ENCODE peak calls at places on chromosomes 7 and 10, in four cellular contexts. One of them, this sample, is unnamed.

GRCh38 chr7:157490465-157490912 is 153.7 kb downstream of the DNAJB6 start:
- DNase-seq in lung: no peak
- DNase-seq in fibroblast of the aortic adventitia: no peak
- DNase-seq in heart right ventricle: no peak
- DNase-seq in this sample: no peak

GRCh38 chr7:126659124-126659523 is 593.6 kb downstream of the GRM8 start:
- DNase-seq in fibroblast of the aortic adventitia: no peak
- DNase-seq in heart right ventricle: no peak
- DNase-seq in lung: no peak
- DNase-seq in this sample: no peak

GRCh38 chr10:21638681-21639080 is 104.6 kb downstream of the MLLT10 start:
- DNase-seq in heart right ventricle: no peak
- DNase-seq in lung: no peak
- DNase-seq in fibroblast of the aortic adventitia: no peak
- DNase-seq in this sample: no peak

GRCh38 chr10:95864906-95865813 is 42.6 kb upstream of the CC2D2B start:
- DNase-seq in lung: peak
- DNase-seq in heart right ventricle: no peak
- DNase-seq in fibroblast of the aortic adventitia: peak
- DNase-seq in this sample: peak

GRCh38 chr7:117325836-117326235 is 3.0 kb upstream of the WNT2 start:
- DNase-seq in fibroblast of the aortic adventitia: peak
- DNase-seq in heart right ventricle: no peak
- DNase-seq in lung: no peak
- DNase-seq in this sample: no peak

GRCh38 chr7:141534757-141535737 is 16.2 kb upstream of the AGK start:
- DNase-seq in fibroblast of the aortic adventitia: no peak
- DNase-seq in heart right ventricle: no peak
- DNase-seq in lung: no peak
- DNase-seq in this sample: no peak

GRCh38 chr10:34722404-34722803 is 92.7 kb downstream of the PARD3 start:
- DNase-seq in fibroblast of the aortic adventitia: no peak
- DNase-seq in heart right ventricle: no peak
- DNase-seq in lung: no peak
- DNase-seq in this sample: no peak

GRCh38 chr7:27520828-27521790 is 141.6 kb downstream of the HIBADH start:
- DNase-seq in lung: peak
- DNase-seq in heart right ventricle: no peak
- DNase-seq in fibroblast of the aortic adventitia: peak
- DNase-seq in this sample: peak

GRCh38 chr7:142884285-142884637 is 1.3 kb downstream of the TRPV6 start:
- DNase-seq in lung: no peak
- DNase-seq in fibroblast of the aortic adventitia: no peak
- DNase-seq in heart right ventricle: no peak
- DNase-seq in this sample: no peak

GRCh38 chr7:4849390-4849789 is 12.4 kb downstream of the PAPOLB start:
- DNase-seq in heart right ventricle: no peak
- DNase-seq in lung: no peak
- DNase-seq in fibroblast of the aortic adventitia: peak
- DNase-seq in this sample: no peak

GRCh38 chr7:74190259-74190658 is 16.1 kb downstream of the EIF4H start:
- DNase-seq in heart right ventricle: no peak
- DNase-seq in lung: no peak
- DNase-seq in fibroblast of the aortic adventitia: no peak
- DNase-seq in this sample: no peak

GRCh38 chr7:121624922-121625321 is 228.8 kb upstream of the FAM3C start:
- DNase-seq in heart right ventricle: peak
- DNase-seq in lung: no peak
- DNase-seq in fibroblast of the aortic adventitia: peak
- DNase-seq in this sample: no peak

GRCh38 chr10:28147706-28148105 is 148.8 kb upstream of the ODAD2 start:
- DNase-seq in fibroblast of the aortic adventitia: no peak
- DNase-seq in lung: no peak
- DNase-seq in heart right ventricle: no peak
- DNase-seq in this sample: no peak

GRCh38 chr10:131035779-131036178 is 275.7 kb downstream of the TCERG1L start:
- DNase-seq in heart right ventricle: no peak
- DNase-seq in fibroblast of the aortic adventitia: no peak
- DNase-seq in lung: no peak
- DNase-seq in this sample: no peak
- TF ChIP-seq CTCF in heart right ventricle: no peak
- TF ChIP-seq CTCF in fibroblast of the aortic adventitia: no peak
- TF ChIP-seq CTCF in lung: no peak
- TF ChIP-seq CTCF in this sample: no peak

GRCh38 chr10:82256275-82256674 is 381.3 kb downstream of the NRG3 start:
- DNase-seq in heart right ventricle: no peak
- DNase-seq in fibroblast of the aortic adventitia: no peak
- DNase-seq in lung: no peak
- DNase-seq in this sample: no peak
- H3K4me3 ChIP-seq in heart right ventricle: no peak
- H3K4me3 ChIP-seq in fibroblast of the aortic adventitia: no peak
- H3K4me3 ChIP-seq in lung: no peak
- H3K4me3 ChIP-seq in this sample: no peak

DNA sequence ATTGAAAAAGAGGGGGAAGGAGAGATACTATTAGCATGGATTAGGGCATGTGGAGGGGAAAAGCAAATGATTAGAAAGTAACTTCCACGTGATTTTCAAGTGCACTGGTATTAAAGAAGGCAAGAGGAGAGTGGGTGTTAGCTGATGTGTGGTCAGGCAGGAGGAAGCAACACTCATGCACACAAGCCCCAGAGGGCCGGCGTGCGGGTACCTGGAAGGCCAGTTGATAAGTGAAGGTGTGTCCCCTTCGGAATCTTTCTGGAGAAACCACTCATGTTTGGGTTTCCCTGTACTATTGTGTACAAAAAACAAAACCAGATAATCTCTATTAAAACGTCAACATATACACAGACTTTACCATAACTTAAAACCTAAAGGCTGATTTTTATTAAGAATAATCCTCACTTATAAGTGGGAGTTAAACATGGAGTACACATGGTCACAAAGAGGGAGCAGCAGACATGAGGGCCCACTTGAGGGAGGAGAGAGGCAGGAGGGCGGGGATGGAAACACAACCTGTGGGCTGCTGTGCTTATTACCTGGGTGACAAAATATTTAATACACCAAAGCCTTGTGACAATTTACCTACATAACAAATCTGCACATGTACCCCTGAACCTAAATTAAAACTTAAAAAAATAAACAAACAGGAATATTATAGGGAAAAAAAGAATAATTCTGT is 98.9 kb downstream of the SVIL start:
- DNase-seq in lung: peak
- DNase-seq in fibroblast of the aortic adventitia: no peak
- DNase-seq in heart right ventricle: no peak
- DNase-seq in this sample: no peak
- TF ChIP-seq CTCF in lung: no peak
- TF ChIP-seq CTCF in fibroblast of the aortic adventitia: no peak
- TF ChIP-seq CTCF in heart right ventricle: peak
- TF ChIP-seq CTCF in this sample: no peak

GRCh38 chr10:31803606-31804195 is 124.9 kb downstream of the ARHGAP12 start:
- DNase-seq in lung: no peak
- DNase-seq in heart right ventricle: no peak
- DNase-seq in fibroblast of the aortic adventitia: no peak
- DNase-seq in this sample: peak

GRCh38 chr10:31804416-31804815 is 124.2 kb downstream of the ARHGAP12 start:
- DNase-seq in fibroblast of the aortic adventitia: peak
- DNase-seq in heart right ventricle: no peak
- DNase-seq in lung: no peak
- DNase-seq in this sample: peak

DNA sequence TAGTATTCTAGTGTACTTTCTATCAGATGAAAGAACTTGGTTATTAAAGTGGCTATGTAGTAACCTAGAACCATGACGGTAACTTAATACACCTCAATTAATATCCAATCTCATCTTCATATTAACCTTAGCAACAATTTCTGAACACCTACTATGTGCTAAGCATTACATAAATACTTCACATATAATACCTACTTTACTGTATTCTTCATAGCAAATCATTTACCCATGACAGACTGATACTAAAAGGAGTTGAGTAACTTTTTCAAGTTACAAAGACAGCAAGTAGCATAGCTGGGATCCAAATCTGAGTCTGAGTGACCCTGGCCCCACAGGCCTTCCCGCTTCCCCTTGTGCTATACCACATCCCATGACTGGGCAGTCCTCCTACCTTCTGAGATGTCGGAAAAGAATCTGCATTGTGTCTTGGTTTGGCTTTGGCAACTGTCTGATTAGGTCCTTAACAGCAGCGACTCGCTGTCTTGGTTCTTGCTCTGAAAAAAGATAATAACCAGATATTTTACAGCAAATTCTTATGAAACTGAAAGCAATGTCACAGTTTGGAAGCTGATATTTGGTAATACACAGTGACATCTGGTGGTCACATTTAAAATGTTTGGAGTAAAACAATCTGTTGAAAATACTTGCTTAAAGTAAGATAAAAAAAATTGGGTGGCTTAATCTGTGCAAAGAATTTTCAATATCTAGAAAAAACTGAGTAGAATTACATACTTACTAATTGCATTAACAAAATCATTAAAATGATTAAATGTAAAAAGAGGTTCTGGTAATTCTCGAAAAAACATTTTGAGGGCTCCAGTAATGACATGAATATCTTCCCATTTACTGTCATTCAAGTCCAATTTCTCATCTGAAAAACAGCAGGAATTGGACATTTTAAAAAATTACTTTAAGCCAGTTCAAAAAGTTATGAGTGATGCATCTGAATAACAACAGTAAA is 120.1 kb downstream of the ARHGAP12 start:
- DNase-seq in lung: no peak
- DNase-seq in fibroblast of the aortic adventitia: peak
- DNase-seq in heart right ventricle: no peak
- DNase-seq in this sample: peak
- H3K4me3 ChIP-seq in lung: no peak
- H3K4me3 ChIP-seq in fibroblast of the aortic adventitia: peak
- H3K4me3 ChIP-seq in heart right ventricle: peak
- H3K4me3 ChIP-seq in this sample: peak

DNA sequence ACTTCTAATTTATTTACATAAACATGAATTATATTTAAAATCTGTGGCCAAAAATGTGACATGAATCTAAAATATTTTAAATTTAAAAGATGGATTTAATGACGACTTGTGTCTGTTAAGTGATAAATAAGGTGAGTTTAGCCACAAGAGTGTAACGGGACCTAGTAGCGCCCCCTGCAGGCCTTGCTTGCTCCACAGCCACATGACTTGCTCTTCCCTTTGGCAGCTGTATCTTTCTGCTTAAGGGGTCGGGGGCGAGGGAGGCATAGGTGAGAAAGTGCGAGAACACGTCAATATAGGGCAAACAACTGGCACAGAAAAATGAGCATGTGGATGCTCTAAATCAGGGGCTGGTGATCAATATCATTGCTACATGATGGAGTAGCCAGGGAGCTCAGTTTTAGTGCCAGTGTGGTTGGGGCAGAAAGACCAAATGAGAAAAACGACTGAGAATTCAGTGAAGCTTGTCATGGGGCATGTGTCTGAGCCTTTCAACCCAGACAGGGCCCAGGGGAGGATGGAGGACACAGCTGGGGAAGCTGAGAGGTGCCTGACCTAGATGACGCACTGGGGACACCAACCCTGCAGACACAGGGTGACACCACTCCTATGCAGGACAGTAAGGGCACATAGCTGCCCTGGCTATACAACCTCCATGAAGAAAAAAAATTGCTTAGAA is 49.8 kb downstream of the PAXIP1 start:
- DNase-seq in fibroblast of the aortic adventitia: peak
- DNase-seq in lung: peak
- DNase-seq in heart right ventricle: peak
- DNase-seq in this sample: no peak
- TF ChIP-seq CTCF in fibroblast of the aortic adventitia: peak
- TF ChIP-seq CTCF in lung: peak
- TF ChIP-seq CTCF in heart right ventricle: peak
- TF ChIP-seq CTCF in this sample: peak

DNA sequence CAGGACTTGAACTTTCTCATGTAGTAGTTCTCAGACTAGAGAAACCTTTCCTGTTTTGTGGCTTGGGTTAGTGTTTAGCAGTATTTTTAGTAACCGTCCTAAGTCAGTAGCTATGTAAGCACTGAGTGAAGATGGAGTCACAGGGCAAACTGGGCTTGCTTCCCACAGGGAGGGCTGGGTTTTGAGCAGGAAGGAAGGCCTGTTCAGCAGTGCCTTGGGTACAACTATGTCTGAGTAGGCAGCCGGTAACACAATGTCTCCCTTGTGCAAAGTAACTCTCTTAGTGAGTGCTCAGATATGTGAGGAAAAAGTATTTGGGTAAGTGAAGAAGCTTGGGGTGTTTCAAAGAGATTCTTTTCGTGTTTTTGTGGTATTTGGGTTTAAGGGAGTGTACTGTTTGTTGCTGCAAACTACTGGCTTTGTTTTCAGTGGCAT is 96.4 kb downstream of the CCSER2 start:
- DNase-seq in heart right ventricle: peak
- DNase-seq in fibroblast of the aortic adventitia: peak
- DNase-seq in lung: peak
- DNase-seq in this sample: peak
- H3K4me3 ChIP-seq in heart right ventricle: peak
- H3K4me3 ChIP-seq in fibroblast of the aortic adventitia: peak
- H3K4me3 ChIP-seq in lung: no peak
- H3K4me3 ChIP-seq in this sample: peak

GRCh38 chr10:71394926-71395562 is 1.7 kb upstream of the CDH23 start:
- DNase-seq in lung: no peak
- DNase-seq in heart right ventricle: no peak
- DNase-seq in fibroblast of the aortic adventitia: no peak
- DNase-seq in this sample: no peak

GRCh38 chr10:71396714-71397339 is at the start of gene CDH23:
- DNase-seq in fibroblast of the aortic adventitia: no peak
- DNase-seq in lung: no peak
- DNase-seq in heart right ventricle: peak
- DNase-seq in this sample: no peak

GRCh38 chr10:71396084-71396713 is 521 bp upstream of the CDH23 start:
- DNase-seq in lung: no peak
- DNase-seq in heart right ventricle: peak
- DNase-seq in fibroblast of the aortic adventitia: no peak
- DNase-seq in this sample: no peak

GRCh38 chr10:71393841-71394475 is 2.8 kb upstream of the CDH23 start:
- DNase-seq in fibroblast of the aortic adventitia: no peak
- DNase-seq in heart right ventricle: no peak
- DNase-seq in lung: no peak
- DNase-seq in this sample: no peak

GRCh38 chr10:71395621-71396020 is 1.1 kb upstream of the CDH23 start:
- DNase-seq in fibroblast of the aortic adventitia: no peak
- DNase-seq in lung: no peak
- DNase-seq in heart right ventricle: no peak
- DNase-seq in this sample: no peak
- TF ChIP-seq CTCF in fibroblast of the aortic adventitia: no peak
- TF ChIP-seq CTCF in lung: no peak
- TF ChIP-seq CTCF in heart right ventricle: no peak
- TF ChIP-seq CTCF in this sample: no peak

DNA sequence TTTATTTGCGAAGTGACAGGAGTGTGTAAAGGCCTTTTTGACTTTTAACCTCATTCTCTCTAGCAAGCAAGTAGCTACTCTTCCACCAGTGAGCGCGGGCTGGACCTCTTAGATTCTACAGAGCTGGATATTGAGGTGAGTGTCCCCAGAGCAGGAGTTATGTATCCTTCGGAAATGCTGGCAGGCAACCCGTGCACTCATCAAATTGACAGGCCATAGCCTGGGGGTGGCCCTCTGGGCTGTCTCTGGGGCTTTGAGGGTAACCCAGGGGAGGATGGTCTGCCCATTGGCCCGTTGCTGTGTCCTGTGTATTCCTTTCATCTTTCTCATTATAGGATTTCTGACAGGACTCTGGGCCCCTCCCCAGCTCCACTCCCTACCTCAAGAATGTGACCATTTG is 6.1 kb upstream of the PVRIG start:
- DNase-seq in fibroblast of the aortic adventitia: no peak
- DNase-seq in lung: no peak
- DNase-seq in heart right ventricle: no peak
- DNase-seq in this sample: no peak
- H3K4me3 ChIP-seq in fibroblast of the aortic adventitia: no peak
- H3K4me3 ChIP-seq in lung: no peak
- H3K4me3 ChIP-seq in heart right ventricle: no peak
- H3K4me3 ChIP-seq in this sample: no peak

This sample was measured in AG04449.